ENCODE peak calls at places on chromosomes 13 and 19, in six cellular contexts. D is cardiac muscle cell, T is fibroblast of pulmonary artery, L is BE2C, Q is fibroblast of lung, Y is neural progenitor cell. C is an unnamed sample.

GRCh38 chr13:74289130-74289529 is 154.9 kb upstream of the KLF12 start:
- DNase-seq in D (no peak), T (no peak), L (no peak), Q (no peak), Y (no peak), C (no peak)

GRCh38 chr13:25300861-25301346 is 521 bp upstream of the NUP58 start:
- DNase-seq in D (no peak), T (peak), L (no peak), Q (no peak), Y (peak), C (peak)

GRCh38 chr13:101529419-101529818 is 76.9 kb downstream of the ITGBL1 start:
- DNase-seq in D (no peak), T (peak), L (no peak), Q (peak), Y (no peak), C (no peak)

GRCh38 chr13:110485604-110486003 is 75.9 kb downstream of the RAB20 start:
- DNase-seq in D (peak), T (no peak), L (no peak), Q (peak), Y (peak), C (no peak)

GRCh38 chr13:30551194-30551593 is 66.5 kb upstream of the USPL1 start:
- DNase-seq in D (peak), T (peak), L (no peak), Q (no peak), Y (peak), C (no peak)

GRCh38 chr19:21569497-21569870 is 64.1 kb downstream of the ZNF429 start:
- DNase-seq in D (no peak), T (no peak), L (no peak), Q (peak), Y (no peak), C (peak)

GRCh38 chr19:37594982-37595382 is 306 bp downstream of the ZNF540 start:
- DNase-seq in D (no peak), T (no peak), L (no peak), Q (peak), Y (no peak), C (peak)

GRCh38 chr19:1074512-1075283 is 7.7 kb downstream of the ARHGAP45 start:
- DNase-seq in D (no peak), T (no peak), L (peak), Q (no peak), Y (no peak), C (peak)

GRCh38 chr19:56136362-56136761 is 4.7 kb upstream of the ZNF444 start:
- DNase-seq in D (no peak), T (no peak), L (no peak), Q (no peak), Y (peak), C (no peak)

GRCh38 chr19:3554254-3555083 is 2.9 kb downstream of the MFSD12 start:
- DNase-seq in D (no peak), T (no peak), L (no peak), Q (no peak), Y (no peak), C (no peak)

GRCh38 chr13:103471896-103472295 is 405.7 kb upstream of the SLC10A2 start:
- DNase-seq in D (no peak), T (no peak), L (no peak), Q (no peak), Y (peak), C (no peak)

GRCh38 chr19:53960886-53961285 is 1.9 kb upstream of the CACNG8 start:
- DNase-seq in D (no peak), T (no peak), L (no peak), Q (no peak), Y (no peak), C (no peak)

GRCh38 chr19:19747357-19748220 is 14.7 kb upstream of the ZNF14 start:
- DNase-seq in D (no peak), T (no peak), L (no peak), Q (no peak), Y (no peak), C (no peak)

DNA sequence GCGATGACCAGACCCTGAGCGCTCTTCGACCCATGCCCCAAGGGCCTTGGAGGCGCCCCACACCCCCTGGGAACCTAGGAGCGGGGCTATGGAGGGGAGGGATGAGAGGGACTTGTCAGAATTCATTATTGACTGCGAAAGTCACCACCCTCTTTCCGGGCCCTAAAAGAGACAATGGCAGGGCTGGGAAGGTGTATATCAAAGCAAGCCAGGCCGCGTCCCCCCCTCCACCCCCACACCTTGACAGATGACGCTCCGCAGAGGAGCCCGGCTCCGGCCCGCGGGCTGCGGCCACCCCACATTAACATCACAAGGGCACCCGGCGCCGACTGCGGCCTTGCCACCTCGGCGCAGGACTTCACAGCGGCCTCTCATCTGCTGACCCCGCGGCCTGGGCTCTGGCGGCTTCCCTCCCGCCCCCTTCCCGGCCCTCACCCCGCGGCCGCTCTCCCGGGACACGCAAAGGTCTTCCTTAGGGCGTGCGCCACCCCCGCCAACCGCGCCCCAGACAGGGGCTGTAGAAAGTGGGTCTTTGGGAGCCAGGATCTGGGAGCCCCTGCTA is 2.4 kb downstream of the CDX2 start:
- DNase-seq in D (no peak), T (no peak), L (no peak), Q (no peak), Y (peak), C (no peak)
- H3K4me3 ChIP-seq in D (no peak), T (no peak), L (no peak), Q (no peak), Y (no peak), C (no peak)

DNA sequence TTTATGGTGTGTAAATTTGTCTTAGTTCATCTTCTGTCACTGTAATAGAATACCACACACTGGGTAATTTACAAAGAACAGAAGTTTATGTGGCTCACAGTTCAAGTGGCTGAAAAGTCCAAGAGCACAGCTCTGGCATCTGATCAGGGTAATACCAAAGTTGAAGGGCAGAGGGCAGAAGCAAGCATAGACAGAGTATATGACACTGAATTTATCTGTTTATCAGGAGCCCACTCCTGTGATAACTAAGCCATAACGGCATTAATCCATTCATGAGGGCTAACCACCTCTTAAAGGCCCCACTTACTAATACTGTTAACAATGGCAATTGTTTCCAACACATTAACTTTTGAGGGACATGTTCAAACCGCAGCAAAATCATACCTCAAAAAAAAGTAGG is 4.0 kb upstream of the RFXAP start:
- DNase-seq in D (no peak), T (no peak), L (peak), Q (no peak), Y (no peak), C (no peak)
- TF ChIP-seq CTCF in D (peak), T (peak), L (peak), Q (peak), Y (peak), C (no peak)

GRCh38 chr13:66266761-66267160 is 963.4 kb downstream of the PCDH9 start:
- DNase-seq in D (no peak), T (no peak), L (no peak), Q (no peak), Y (no peak), C (no peak)

GRCh38 chr13:66262330-66262729 is 967.8 kb downstream of the PCDH9 start:
- DNase-seq in D (no peak), T (no peak), L (no peak), Q (no peak), Y (no peak), C (no peak)

GRCh38 chr13:66264976-66265375 is 965.2 kb downstream of the PCDH9 start:
- DNase-seq in D (no peak), T (no peak), L (no peak), Q (peak), Y (peak), C (no peak)

GRCh38 chr13:66265446-66265845 is 964.7 kb downstream of the PCDH9 start:
- DNase-seq in D (no peak), T (no peak), L (no peak), Q (peak), Y (no peak), C (no peak)

GRCh38 chr13:66266348-66266747 is 963.8 kb downstream of the PCDH9 start:
- DNase-seq in D (no peak), T (no peak), L (no peak), Q (no peak), Y (no peak), C (no peak)
- H3K4me3 ChIP-seq in D (no peak), T (no peak), L (no peak), Q (no peak), Y (no peak), C (no peak)

DNA sequence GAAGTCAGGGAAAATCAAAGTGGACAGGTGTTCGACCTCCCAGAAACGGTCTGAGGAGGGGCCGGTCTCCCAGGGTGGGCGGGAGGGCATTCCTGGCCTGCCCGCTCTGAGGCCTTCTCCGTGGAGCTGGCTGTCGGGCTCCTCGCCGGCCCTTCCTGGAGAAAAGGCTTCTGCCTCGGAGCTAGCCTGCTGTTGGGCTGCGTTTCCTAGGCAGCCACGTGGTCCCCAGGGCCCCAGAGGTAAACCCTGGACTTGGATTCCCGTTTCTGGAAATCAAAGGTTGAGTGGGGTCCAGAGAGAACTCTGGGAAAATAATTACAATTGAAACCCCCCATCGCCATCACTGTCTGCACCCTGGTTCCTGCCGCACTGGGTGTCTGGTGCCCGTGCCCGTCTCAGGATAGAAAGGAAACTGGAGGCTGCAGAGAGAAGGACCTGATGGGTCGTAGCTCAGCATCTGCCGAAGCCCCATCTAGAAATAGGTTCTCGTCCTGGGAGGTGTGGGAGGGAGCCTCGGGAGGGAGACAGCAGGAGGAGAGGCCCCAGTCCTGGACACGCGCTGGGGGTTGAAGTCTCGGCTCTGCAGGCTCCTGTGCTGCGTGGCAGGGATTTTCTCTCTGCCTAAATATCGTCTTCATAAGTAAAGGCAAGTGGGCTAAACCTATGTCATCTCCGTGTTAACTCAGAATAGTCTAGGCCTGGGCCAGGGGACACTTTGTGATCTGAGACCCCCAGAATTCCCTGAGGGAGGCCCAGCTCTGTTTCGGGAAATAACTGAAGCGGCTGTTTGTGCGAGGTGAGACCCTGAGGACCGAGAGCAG is 7.7 kb upstream of the PROZ start:
- DNase-seq in D (no peak), T (no peak), L (no peak), Q (no peak), Y (no peak), C (no peak)
- TF ChIP-seq CTCF in D (no peak), T (no peak), L (no peak), Q (no peak), Y (no peak), C (no peak)

GRCh38 chr19:6056282-6056741 is 54.0 kb downstream of the RFX2 start:
- DNase-seq in D (no peak), T (no peak), L (no peak), Q (no peak), Y (no peak), C (peak)
- H3K4me3 ChIP-seq in D (no peak), T (no peak), L (no peak), Q (no peak), Y (no peak), C (peak)

GRCh38 chr19:51637362-51637978 is 7.3 kb upstream of the SIGLEC5 start:
- DNase-seq in D (no peak), T (peak), L (no peak), Q (no peak), Y (no peak), C (no peak)
- TF ChIP-seq CTCF in D (peak), T (peak), L (peak), Q (peak), Y (peak), C (no peak)

GRCh38 chr13:47959468-47960088 is 41.5 kb downstream of the SUCLA2 start:
- DNase-seq in D (no peak), T (no peak), L (no peak), Q (no peak), Y (no peak), C (no peak)
- H3K4me3 ChIP-seq in D (no peak), T (no peak), L (no peak), Q (no peak), Y (no peak), C (no peak)

C was measured in dorsolateral prefrontal cortex.